ENCODE peak calls at places on chromosomes 13 and 19, in five cellular contexts. N, Z, O, I and L are unnamed samples.

GRCh38 chr19:49114630-49115363 is 627 bp downstream of the LIN7B start:
- DNase-seq in N (no peak), Z (peak), I (peak), O (peak), L (peak)

GRCh38 chr13:112783135-112783945 is 93.5 kb downstream of the ATP11A start:
- DNase-seq in I (no peak), N (no peak), Z (no peak), O (no peak), L (no peak)

GRCh38 chr19:18999016-18999758 is 34.1 kb downstream of the SUGP2 start:
- DNase-seq in Z (no peak), N (no peak), O (no peak), I (no peak), L (no peak)

GRCh38 chr13:113941571-113942191 is 32.2 kb downstream of the C13orf46 start:
- DNase-seq in N (no peak), I (no peak), O (no peak), Z (no peak), L (no peak)

GRCh38 chr19:3387645-3388589 is 21.5 kb downstream of the NFIC start:
- DNase-seq in N (no peak), O (no peak), I (no peak), Z (no peak), L (no peak)

GRCh38 chr13:48505597-48506091 is 27.2 kb downstream of the RCBTB2 start:
- DNase-seq in Z (peak), O (peak), I (peak), N (peak), L (peak)

GRCh38 chr13:92843549-92843948 is 383.1 kb upstream of the GPC6 start:
- DNase-seq in O (no peak), I (no peak), N (peak), Z (no peak), L (no peak)

GRCh38 chr19:12782424-12783225 is 7.3 kb upstream of the HOOK2 start:
- DNase-seq in O (peak), Z (peak), I (peak), N (peak), L (peak)

GRCh38 chr13:109941951-109942350 is 155.6 kb upstream of the IRS2 start:
- DNase-seq in I (no peak), N (no peak), Z (no peak), O (no peak), L (no peak)

GRCh38 chr13:36412736-36413135 is 19.6 kb upstream of the CCNA1 start:
- DNase-seq in Z (no peak), O (no peak), N (no peak), I (no peak), L (no peak)

GRCh38 chr13:47503468-47503867 is 497.6 kb downstream of the SUCLA2 start:
- DNase-seq in O (no peak), I (no peak), N (no peak), Z (no peak), L (no peak)

GRCh38 chr13:27006519-27007161 is 165.0 kb downstream of the USP12 start:
- DNase-seq in N (no peak), O (no peak), I (no peak), Z (no peak), L (no peak)

GRCh38 chr19:5042556-5042955 is 73.6 kb downstream of the KDM4B start:
- DNase-seq in N (no peak), I (no peak), Z (no peak), O (no peak), L (no peak)

GRCh38 chr13:93810264-93810663 is 583.7 kb downstream of the GPC6 start:
- DNase-seq in Z (no peak), O (no peak), I (no peak), N (no peak), L (no peak)

GRCh38 chr13:114096811-114097503 is 35.5 kb downstream of the RASA3 start:
- DNase-seq in N (no peak), I (no peak), O (no peak), Z (no peak), L (no peak)

GRCh38 chr19:12646551-12646950 is 20.0 kb downstream of the MAN2B1 start:
- DNase-seq in Z (no peak), N (no peak), I (no peak), O (no peak), L (no peak)

GRCh38 chr13:27293873-27294515 is 23.4 kb downstream of the RASL11A start:
- DNase-seq in O (no peak), I (peak), N (no peak), Z (peak), L (no peak)

GRCh38 chr13:87671824-87672603 is 843 bp downstream of the SLITRK5 start:
- DNase-seq in O (no peak), I (no peak), Z (no peak), N (no peak), L (no peak)

GRCh38 chr19:2477141-2477710 is 1.3 kb downstream of the GADD45B start:
- DNase-seq in O (no peak), N (no peak), Z (no peak), I (no peak), L (no peak)

GRCh38 chr19:30792561-30793505 is 420.6 kb downstream of the ZNF536 start:
- DNase-seq in N (no peak), I (no peak), O (no peak), Z (no peak), L (no peak)

GRCh38 chr19:55581828-55582223 is 1.2 kb upstream of the ZNF579 start:
- DNase-seq in I (no peak), N (no peak), O (no peak), Z (no peak), L (no peak)

GRCh38 chr19:13881231-13881691 is 4.3 kb downstream of the NANOS3 start:
- DNase-seq in O (no peak), Z (no peak), I (no peak), N (no peak), L (no peak)

GRCh38 chr13:24301434-24301833 is 7.9 kb upstream of the C1QTNF9 start:
- DNase-seq in Z (no peak), I (no peak), N (no peak), O (no peak), L (no peak)

GRCh38 chr13:24489721-24490120 is 22.9 kb downstream of the PARP4 start:
- DNase-seq in O (no peak), I (no peak), Z (no peak), N (no peak), L (no peak)

GRCh38 chr19:19098084-19098702 is 34.4 kb downstream of the SLC25A42 start:
- DNase-seq in O (no peak), I (no peak), N (no peak), Z (no peak), L (no peak)